ENCODE peak calls at places on chromosomes 2 and 18, in nine cellular contexts. R is posterior cingulate gyrus; P is NCI-H748 treated with DMSO at 0.1 percent for 48 hours; G is progenitor cell of endocrine pancreas; Q is K562; F is HuH-7; E is GM12891; A is activated naive CD4-positive, alpha-beta T cell treated with Interleukin-2 at 50 U/mL for 16 hours; D is astrocyte. N is an unnamed sample.

GRCh38 chr2:67156796-67157195 is 240.3 kb upstream of the ETAA1 start:
- DNase-seq in R (no peak), P (no peak), G (no peak), Q (no peak), F (no peak), E (no peak), A (no peak), D (no peak), N (no peak)

GRCh38 chr2:88599527-88599926 is 27.7 kb downstream of the EIF2AK3 start:
- DNase-seq in R (no peak), P (no peak), G (no peak), Q (peak; percentile 17), F (no peak), E (no peak), A (no peak), D (no peak), N (no peak)

GRCh38 chr18:6578686-6579085 is 150.8 kb upstream of the ARHGAP28 start:
- DNase-seq in R (no peak), P (no peak), G (no peak), Q (no peak), F (no peak), E (no peak), A (no peak), D (no peak), N (no peak)

GRCh38 chr2:216426166-216426777 is 14.0 kb downstream of the SMARCAL1 start:
- DNase-seq in R (no peak), P (no peak), G (no peak), Q (no peak), F (no peak), E (no peak), A (no peak), D (no peak), N (no peak)

GRCh38 chr2:101608411-101609317 is 88.8 kb upstream of the MAP4K4 start:
- DNase-seq in R (no peak), P (no peak), G (no peak), Q (no peak), F (no peak), E (no peak), A (no peak), D (no peak), N (no peak)

GRCh38 chr2:18856766-18857165 is 267.4 kb upstream of the NT5C1B start:
- DNase-seq in R (no peak), P (no peak), G (no peak), Q (no peak), F (no peak), E (no peak), A (no peak), D (no peak), N (no peak)

GRCh38 chr18:76568726-76569125 is 73.7 kb upstream of the ZNF516 start:
- DNase-seq in R (no peak), P (no peak), G (no peak), Q (no peak), F (no peak), E (no peak), A (no peak), D (no peak), N (no peak)

GRCh38 chr2:178306351-178307073 is 112.2 kb downstream of the OSBPL6 start:
- DNase-seq in R (peak; percentile 22), P (peak; percentile 42), G (peak; percentile 12), Q (peak; percentile 47), F (peak; percentile 22), E (peak; percentile 22), A (peak; percentile 3), D (no peak), N (peak; percentile 10)

GRCh38 chr18:49638891-49639557 is 77.2 kb downstream of the LIPG start:
- DNase-seq in R (no peak), P (no peak), G (no peak), Q (no peak), F (no peak), E (no peak), A (no peak), D (no peak), N (no peak)